ENCODE peak calls at places on chromosome 22, in five cellular contexts. G, S, A, U and O are unnamed samples.

GRCh38 chr22:24153959-24154358 is 27.3 kb upstream of the SUSD2 start:
- DNase-seq in A (no peak), U (no peak), G (no peak), S (no peak), O (no peak)

GRCh38 chr22:24526191-24526590 is 28.7 kb downstream of the GUCD1 start:
- DNase-seq in S (no peak), A (no peak), U (peak; percentile 54), G (no peak), O (no peak)

GRCh38 chr22:37330200-37331033 is 48.1 kb downstream of the CYTH4 start:
- DNase-seq in S (no peak), G (peak; percentile 82), A (peak; percentile 86), U (peak; percentile 89), O (peak; percentile 74)

GRCh38 chr22:24430431-24431308 is 3.3 kb downstream of the ADORA2A start:
- DNase-seq in S (no peak), A (no peak), G (no peak), U (no peak), O (no peak)

GRCh38 chr22:27918351-27919221 is 470 bp downstream of the PITPNB start:
- DNase-seq in G (peak; percentile 47), A (peak; percentile 80), S (peak; percentile 57), U (peak; percentile 60), O (peak; percentile 58)

GRCh38 chr22:38657248-38657909 is 941 bp downstream of the CBY1 start:
- DNase-seq in G (peak; percentile 40), U (peak; percentile 42), A (peak; percentile 31), S (no peak), O (peak; percentile 11)

GRCh38 chr22:48619721-48620120 is 1208.0 kb downstream of the BRD1 start:
- DNase-seq in U (no peak), G (no peak), S (no peak), A (no peak), O (no peak)

GRCh38 chr22:44632823-44633478 is 69.1 kb upstream of the PRR5 start:
- DNase-seq in G (no peak), S (no peak), U (no peak), A (no peak), O (no peak)

GRCh38 chr22:32788884-32789624 is 12.5 kb upstream of the TIMP3 start:
- DNase-seq in U (peak; percentile 77), G (peak; percentile 71), A (no peak), S (peak; percentile 61), O (no peak)

GRCh38 chr22:32058656-32059280 is 15.7 kb downstream of the SLC5A1 start:
- DNase-seq in S (no peak), G (no peak), A (no peak), U (no peak), O (no peak)

GRCh38 chr22:19844423-19845368 is 10.0 kb downstream of the GNB1L start:
- DNase-seq in S (peak; percentile 82), G (peak; percentile 58), U (peak; percentile 87), A (peak; percentile 80), O (no peak)

GRCh38 chr22:26592368-26593015 is 2.6 kb upstream of the TPST2 start:
- DNase-seq in A (no peak), G (no peak), S (no peak), U (no peak), O (no peak)

GRCh38 chr22:45166935-45167334 is 3.2 kb downstream of the NUP50 start:
- DNase-seq in G (no peak), A (no peak), S (no peak), U (no peak), O (no peak)

GRCh38 chr22:49080631-49081030 is 747.0 kb downstream of the BRD1 start:
- DNase-seq in U (no peak), S (no peak), G (no peak), A (no peak), O (no peak)

GRCh38 chr22:19292262-19293230 is 1.0 kb upstream of the CLTCL1 start:
- DNase-seq in U (peak; percentile 47), S (peak; percentile 45), G (no peak), A (no peak), O (no peak)

GRCh38 chr22:22944268-22944985 is 56.8 kb downstream of the IGLL5 start:
- DNase-seq in G (no peak), A (no peak), S (no peak), U (no peak), O (peak; percentile 2)

GRCh38 chr22:22941831-22942510 is 54.4 kb downstream of the IGLL5 start:
- DNase-seq in U (no peak), G (no peak), S (no peak), A (no peak), O (no peak)

GRCh38 chr22:22943521-22944267 is 56.1 kb downstream of the IGLL5 start:
- DNase-seq in G (no peak), A (peak; percentile 38), U (no peak), S (no peak), O (peak; percentile 3)

GRCh38 chr22:22940961-22941605 is 53.5 kb downstream of the IGLL5 start:
- DNase-seq in S (no peak), G (no peak), U (no peak), A (no peak), O (no peak)

GRCh38 chr22:22942511-22943329 is 55.1 kb downstream of the IGLL5 start:
- DNase-seq in A (peak; percentile 80), G (peak; percentile 22), S (peak; percentile 71), U (peak; percentile 64), O (peak; percentile 81)
- TF ChIP-seq CTCF in A (peak; percentile 74), G (peak; percentile 82), S (peak; percentile 35), U (peak; percentile 79), O (peak; percentile 85)

DNA sequence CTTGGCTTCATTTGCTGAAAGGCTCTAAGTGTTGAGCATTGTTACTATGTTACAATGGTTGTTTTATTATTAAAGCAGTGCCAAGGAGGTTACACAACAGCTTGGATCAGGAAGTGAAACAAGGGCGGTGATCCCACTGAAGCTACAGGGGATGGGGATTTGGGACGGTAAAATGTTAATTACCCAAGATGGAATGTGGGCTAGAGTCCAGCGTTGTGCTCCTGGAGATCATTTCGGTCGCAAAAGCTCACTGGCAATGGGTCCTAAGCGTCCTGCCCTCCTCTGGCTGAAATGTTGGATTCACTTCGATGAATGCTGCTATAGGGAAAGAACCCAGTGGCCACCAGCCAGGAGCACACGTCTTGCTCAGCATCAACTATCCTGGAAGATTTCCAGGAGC is 48.3 kb downstream of the FAM83F start:
- DNase-seq in U (no peak), S (no peak), A (no peak), G (no peak), O (no peak)
- TF ChIP-seq CTCF in U (no peak), S (no peak), A (no peak), G (no peak), O (no peak)

GRCh38 chr22:50582562-50583293 is at the start of gene CHKB:
- DNase-seq in S (peak; percentile 99), U (peak; percentile 99), G (peak; percentile 99), A (peak; percentile 99), O (peak; percentile 99)
- TF ChIP-seq CTCF in S (no peak), U (no peak), G (no peak), A (no peak), O (no peak)

GRCh38 chr22:21862386-21863242 is 4.8 kb downstream of the MAPK1 start:
- DNase-seq in A (no peak), U (no peak), S (no peak), G (no peak), O (no peak)

GRCh38 chr22:21865041-21865440 is 2.4 kb downstream of the MAPK1 start:
- DNase-seq in A (peak; percentile 54), U (peak; percentile 94), G (no peak), S (no peak), O (no peak)

GRCh38 chr22:21866821-21867527 is 471 bp downstream of the MAPK1 start:
- DNase-seq in S (peak; percentile 54), U (peak; percentile 38), A (no peak), G (peak; percentile 2), O (no peak)

GRCh38 chr22:21868651-21869050 is 1.2 kb upstream of the MAPK1 start:
- DNase-seq in U (no peak), S (no peak), A (no peak), G (no peak), O (no peak)

GRCh38 chr22:21867528-21868266 is at the start of gene MAPK1:
- DNase-seq in U (peak; percentile 97), A (peak; percentile 98), S (peak; percentile 94), G (peak; percentile 84), O (peak; percentile 93)
- TF ChIP-seq CTCF in U (peak; percentile 29), A (peak; percentile 48), S (peak; percentile 58), G (no peak), O (peak; percentile 54)

DNA sequence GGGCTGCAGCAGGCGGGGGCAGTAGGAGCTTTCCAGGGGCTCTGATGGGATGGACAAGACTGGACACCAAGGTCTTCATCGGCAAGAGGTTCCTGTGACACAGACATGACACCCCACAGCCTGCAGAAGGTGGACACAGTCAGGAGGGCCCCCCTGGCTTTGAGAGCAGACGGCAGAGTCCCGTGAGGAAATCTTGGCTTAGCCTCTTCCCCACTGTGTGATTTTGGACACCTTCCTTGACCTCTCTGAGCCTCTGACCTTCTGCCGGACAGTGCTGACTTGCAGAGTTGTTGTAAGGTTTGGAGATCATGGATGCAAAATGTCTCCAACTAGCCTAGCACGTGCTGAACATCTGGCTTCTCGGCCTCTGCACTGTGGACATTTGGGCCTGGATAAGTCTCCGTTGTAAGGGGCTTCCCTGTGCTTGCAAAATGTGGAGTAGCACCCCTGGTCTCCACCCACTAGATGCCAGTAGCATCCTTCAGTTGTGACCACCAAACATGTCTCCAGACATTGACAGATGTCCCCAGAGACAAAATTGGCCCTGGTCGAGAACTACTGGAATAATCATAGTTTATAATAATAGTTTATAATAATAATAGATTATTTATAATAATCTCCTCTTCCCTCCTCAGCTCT is 54.6 kb downstream of the MCM5 start:
- DNase-seq in A (no peak), S (no peak), U (peak; percentile 25), G (no peak), O (no peak)
- TF ChIP-seq CTCF in A (peak; percentile 30), S (peak; percentile 31), U (no peak), G (peak; percentile 33), O (no peak)

GRCh38 chr22:30309981-30310672 is 16.6 kb downstream of the TBC1D10A start:
- DNase-seq in S (peak; percentile 71), G (no peak), A (no peak), U (peak; percentile 76), O (no peak)
- TF ChIP-seq CTCF in S (no peak), G (no peak), A (no peak), U (no peak), O (no peak)